ENCODE peak calls at places on chromosomes 13 and 19, in four cellular contexts. V is HepG2, N is SK-N-SH, I is K562. Q is an unnamed sample.

GRCh38 chr19:18046066-18046718 is 38.2 kb downstream of the ARRDC2 start:
- DNase-seq in N (no peak), V (peak; percentile 31), I (peak; percentile 42), Q (peak; percentile 37)

GRCh38 chr19:45347570-45348366 is 7.2 kb downstream of the KLC3 start:
- DNase-seq in N (peak; percentile 46), I (no peak), V (no peak), Q (no peak)

GRCh38 chr19:48913114-48913513 is 13.0 kb downstream of the NUCB1 start:
- DNase-seq in I (peak; percentile 59), N (no peak), V (no peak), Q (no peak)

GRCh38 chr13:52599037-52599852 is 43.0 kb upstream of the HNRNPA1L2 start:
- DNase-seq in N (no peak), V (no peak), I (no peak), Q (no peak)

GRCh38 chr19:15250635-15250993 is 18.4 kb upstream of the EPHX3 start:
- DNase-seq in N (no peak), I (no peak), V (no peak), Q (no peak)

GRCh38 chr13:110677731-110678545 is 28.0 kb downstream of the CARS2 start:
- DNase-seq in I (no peak), V (no peak), N (no peak), Q (no peak)

GRCh38 chr13:40161008-40161694 is 505.3 kb downstream of the FOXO1 start:
- DNase-seq in I (no peak), V (no peak), N (no peak), Q (no peak)

GRCh38 chr19:13060233-13060963 is 42.3 kb downstream of the LYL1 start:
- DNase-seq in V (peak; percentile 90), I (peak; percentile 62), N (peak; percentile 75), Q (no peak)

GRCh38 chr19:8023371-8023770 is 17.9 kb upstream of the ELAVL1 start:
- DNase-seq in I (no peak), N (no peak), V (no peak), Q (no peak)

GRCh38 chr19:30669329-30670010 is 297.3 kb downstream of the ZNF536 start:
- DNase-seq in V (peak; percentile 30), N (peak; percentile 83), I (peak; percentile 64), Q (no peak)

GRCh38 chr19:17778621-17779280 is 16.2 kb upstream of the B3GNT3 start:
- DNase-seq in N (no peak), I (peak; percentile 80), V (no peak), Q (no peak)

GRCh38 chr13:67228031-67228430 is 2.1 kb downstream of the PCDH9 start:
- DNase-seq in N (no peak), I (no peak), V (no peak), Q (no peak)

GRCh38 chr19:17294051-17294891 is 9.0 kb downstream of the ABHD8 start:
- DNase-seq in V (no peak), N (peak; percentile 90), I (peak; percentile 89), Q (no peak)

GRCh38 chr13:20608438-20609020 is 41.6 kb downstream of the IFT88 start:
- DNase-seq in V (no peak), N (no peak), I (no peak), Q (no peak)

GRCh38 chr19:36418287-36419001 is at the start of gene ZFP82:
- DNase-seq in N (peak; percentile 98), I (peak; percentile 71), V (peak; percentile 54), Q (no peak)

GRCh38 chr19:47228168-47228936 is 2.6 kb downstream of the BBC3 start:
- DNase-seq in I (peak; percentile 26), V (peak; percentile 69), N (peak; percentile 66), Q (no peak)
- H3K4me1 ChIP-seq in I (peaks cover 25% of the 10 kb centered on the region), V (peaks cover 42% of the 10 kb centered on the region), N (peaks cover 37% of the 10 kb centered on the region), Q (peaks cover 34% of the 10 kb centered on the region)

GRCh38 chr13:51452391-51453307 is at the start of gene INTS6:
- DNase-seq in I (peak; percentile 82), V (peak; percentile 98), N (peak; percentile 98), Q (peak; percentile 98)
- TF ChIP-seq YY1 in I (no peak), V (peak; percentile 52), N (peak; percentile 13), Q (peak; percentile 51)

DNA sequence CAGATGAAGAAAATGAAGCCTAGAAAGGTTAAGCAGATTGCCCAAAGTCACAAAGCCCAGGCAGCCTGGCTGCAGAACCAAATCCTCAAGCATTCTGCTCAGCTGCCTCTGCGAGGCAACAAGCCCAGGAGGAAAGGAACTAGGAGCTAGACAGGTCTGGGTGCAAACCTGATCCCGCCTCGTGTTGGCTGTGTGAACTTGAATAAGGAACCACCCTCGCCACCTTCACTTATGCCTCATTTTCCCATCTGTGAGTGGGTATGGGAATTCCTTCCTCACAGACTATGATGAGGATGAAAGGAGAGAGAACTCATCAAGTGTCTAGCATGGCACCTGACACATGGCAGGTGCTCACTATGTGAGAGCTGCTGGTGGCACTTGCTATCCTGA is 6.6 kb downstream of the SMG9 start:
- DNase-seq in N (no peak), I (no peak), V (no peak), Q (no peak)
- TF ChIP-seq REST in N (no peak), I (no peak), V (no peak), Q (no peak)

GRCh38 chr13:51360489-51360888 is 21.0 kb downstream of the SERPINE3 start:
- DNase-seq in I (no peak), N (no peak), V (no peak), Q (no peak)
- H3K4me1 ChIP-seq in I (no peaks in the 10 kb centered on the region), N (no peaks in the 10 kb centered on the region), V (peaks cover 19% of the 10 kb centered on the region), Q (no peaks in the 10 kb centered on the region)

DNA sequence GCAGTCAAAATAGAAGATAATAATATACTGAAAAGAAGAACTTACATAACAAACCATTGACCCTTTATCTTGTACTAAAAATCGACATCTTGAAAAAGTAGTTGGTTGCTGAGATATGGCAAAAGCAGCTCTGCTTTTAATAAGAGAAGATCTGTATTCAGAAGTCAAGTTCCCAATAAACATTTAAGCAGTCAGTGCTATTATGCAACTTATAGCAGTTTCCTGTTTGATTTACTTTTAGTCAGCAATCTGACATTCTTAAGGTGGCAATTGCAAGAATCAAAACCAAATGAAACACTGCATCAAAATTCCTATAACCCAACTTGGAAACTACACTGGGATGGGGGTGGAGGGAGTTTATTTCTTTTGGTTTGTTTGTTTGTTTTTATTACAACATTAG is 165.5 kb downstream of the TBC1D4 start:
- DNase-seq in V (no peak), N (no peak), I (no peak), Q (no peak)
- TF ChIP-seq YY1 in V (no peak), N (no peak), I (no peak), Q (no peak)

Q was measured in HCT116.